ENCODE peak calls at places on chromosomes 16 and 17, in nine cellular contexts. L, Q, U, G, A, I, T, S and K are unnamed samples. For H3K36me3, the result is how much of the 10 kb centered on the place peaks cover.

GRCh38 chr17:78736526-78737079 is 45.5 kb downstream of the CYTH1 start:
- DNase-seq in L (no peak), Q (no peak), U (peak), G (peak), A (peak), I (peak), T (peak), S (peak), K (peak)

GRCh38 chr17:79980246-79981043 is 55.2 kb downstream of the TBC1D16 start:
- DNase-seq in L (no peak), Q (peak), U (no peak), G (no peak), A (no peak), I (no peak), T (no peak), S (no peak), K (no peak)

GRCh38 chr16:12661656-12662172 is 142.0 kb downstream of the CPPED1 start:
- DNase-seq in L (peak), Q (no peak), U (peak), G (peak), A (peak), I (peak), T (no peak), S (peak), K (peak)

GRCh38 chr16:12406840-12407690 is 396.6 kb downstream of the CPPED1 start:
- DNase-seq in L (peak), Q (no peak), U (no peak), G (no peak), A (no peak), I (peak), T (no peak), S (no peak), K (peak)

GRCh38 chr17:13587487-13588338 is 14.0 kb downstream of the HS3ST3A1 start:
- DNase-seq in L (peak), Q (no peak), U (no peak), G (no peak), A (no peak), I (no peak), T (no peak), S (no peak), K (no peak)

GRCh38 chr17:3802461-3803307 is 1.7 kb upstream of the ITGAE start:
- DNase-seq in L (peak), Q (no peak), U (no peak), G (no peak), A (no peak), I (no peak), T (no peak), S (no peak), K (no peak)

GRCh38 chr16:23310744-23311143 is 8.6 kb downstream of the SCNN1B start:
- DNase-seq in L (no peak), Q (no peak), U (no peak), G (no peak), A (no peak), I (no peak), T (no peak), S (no peak), K (no peak)

GRCh38 chr17:36675786-36676185 is 74.4 kb downstream of the MRM1 start:
- DNase-seq in L (no peak), Q (no peak), U (peak), G (no peak), A (no peak), I (no peak), T (no peak), S (no peak), K (no peak)

GRCh38 chr16:48110982-48111381 is 44.8 kb downstream of the ABCC12 start:
- DNase-seq in L (no peak), Q (no peak), U (no peak), G (peak), A (no peak), I (no peak), T (no peak), S (no peak), K (no peak)

GRCh38 chr16:52318259-52319008 is 228.5 kb downstream of the TOX3 start:
- DNase-seq in L (no peak), Q (no peak), U (no peak), G (no peak), A (peak), I (no peak), T (no peak), S (no peak), K (no peak)

GRCh38 chr17:77375526-77375916 is 234.8 kb downstream of the SEC14L1 start:
- DNase-seq in L (no peak), Q (no peak), U (no peak), G (no peak), A (no peak), I (no peak), T (no peak), S (no peak), K (no peak)

GRCh38 chr17:15334266-15334665 is 7.1 kb downstream of the TEKT3 start:
- DNase-seq in L (no peak), Q (no peak), U (no peak), G (no peak), A (no peak), I (no peak), T (no peak), S (no peak), K (no peak)

GRCh38 chr16:28212532-28212873 is 738 bp upstream of the XPO6 start:
- DNase-seq in L (peak), Q (no peak), U (no peak), G (no peak), A (no peak), I (no peak), T (no peak), S (no peak), K (peak)

GRCh38 chr16:23282508-23282907 is 19.6 kb upstream of the SCNN1B start:
- DNase-seq in L (peak), Q (no peak), U (no peak), G (peak), A (no peak), I (no peak), T (no peak), S (no peak), K (peak)

GRCh38 chr17:61404702-61405046 is 5.0 kb downstream of the TBX2 start:
- DNase-seq in L (no peak), Q (peak), U (no peak), G (no peak), A (peak), I (no peak), T (no peak), S (no peak), K (no peak)
- H3K4me3 ChIP-seq in L (no peak), Q (no peak), U (no peak), G (no peak), A (peak), I (no peak), T (no peak), S (no peak), K (no peak)

GRCh38 chr17:4903051-4903818 is at the start of gene CHRNE:
- DNase-seq in L (peak), Q (peak), U (peak), G (peak), A (peak), I (peak), T (peak), S (peak), K (peak)
- H3K4me2 ChIP-seq in L (no peak), Q (no peak), U (peak), G (no peak), A (no peak), I (peak), T (peak), S (peak), K (peak)

GRCh38 chr17:20179031-20179430 is 169.9 kb downstream of the SPECC1 start:
- DNase-seq in L (no peak), Q (no peak), U (no peak), G (no peak), A (no peak), I (no peak), T (no peak), S (no peak), K (no peak)
- H3K36me3 ChIP-seq in L (under half), Q (under half), U (under half), G (under half), A (under half), I (under half), T (under half), S (under half), K (under half)

GRCh38 chr16:2474877-2475412 is at the start of gene TBC1D24:
- DNase-seq in L (peak), Q (peak), U (peak), G (peak), A (peak), I (peak), T (no peak), S (peak), K (peak)
- H3K4me3 ChIP-seq in L (peak), Q (peak), U (peak), G (peak), A (peak), I (peak), T (peak), S (peak), K (peak)

GRCh38 chr17:56851008-56851407 is 17.1 kb downstream of the DGKE start:
- DNase-seq in L (no peak), Q (no peak), U (peak), G (peak), A (no peak), I (no peak), T (no peak), S (no peak), K (no peak)
- H3K4me2 ChIP-seq in L (no peak), Q (no peak), U (peak), G (no peak), A (no peak), I (no peak), T (no peak), S (peak), K (no peak)

GRCh38 chr17:41976142-41976768 is 9.7 kb downstream of the CNP start:
- DNase-seq in L (peak), Q (no peak), U (peak), G (no peak), A (no peak), I (no peak), T (no peak), S (no peak), K (no peak)
- H3K36me3 ChIP-seq in L (under half), Q (under half), U (under half), G (under half), A (under half), I (half or more), T (under half), S (half or more), K (under half)

DNA sequence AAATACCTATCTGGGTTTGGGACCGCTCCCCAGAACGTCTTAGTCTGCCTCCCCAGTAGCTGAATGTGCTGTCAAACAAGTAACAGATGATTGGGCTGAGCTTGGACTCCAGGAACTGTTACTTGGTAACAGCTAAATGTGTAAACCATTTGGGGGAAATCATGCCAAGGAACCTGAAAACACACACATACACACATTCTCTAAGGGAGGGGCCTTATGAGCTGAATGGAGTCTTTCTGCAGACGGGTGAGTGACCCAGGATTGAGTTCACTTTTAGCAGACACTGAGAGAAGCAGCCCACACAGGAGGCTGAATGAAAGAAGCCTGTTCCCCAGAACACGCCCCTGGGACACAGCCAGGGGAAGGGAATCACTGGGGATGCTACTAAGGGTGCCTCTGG is 1.6 kb downstream of the ACLY start:
- DNase-seq in L (peak), Q (no peak), U (no peak), G (no peak), A (no peak), I (peak), T (no peak), S (no peak), K (no peak)
- H3K4me3 ChIP-seq in L (peak), Q (peak), U (peak), G (peak), A (peak), I (peak), T (peak), S (peak), K (peak)

GRCh38 chr17:8143581-8144400 is 8.4 kb downstream of the PER1 start:
- DNase-seq in L (no peak), Q (no peak), U (no peak), G (no peak), A (no peak), I (no peak), T (no peak), S (no peak), K (no peak)

GRCh38 chr17:8141741-8142140 is 10.5 kb downstream of the PER1 start:
- DNase-seq in L (no peak), Q (no peak), U (no peak), G (no peak), A (no peak), I (no peak), T (no peak), S (no peak), K (no peak)

GRCh38 chr17:8142887-8143580 is 9.2 kb downstream of the PER1 start:
- DNase-seq in L (no peak), Q (no peak), U (no peak), G (no peak), A (no peak), I (no peak), T (no peak), S (no peak), K (no peak)

GRCh38 chr17:8141046-8141445 is 11.2 kb downstream of the PER1 start:
- DNase-seq in L (no peak), Q (no peak), U (no peak), G (no peak), A (no peak), I (no peak), T (no peak), S (no peak), K (no peak)

DNA sequence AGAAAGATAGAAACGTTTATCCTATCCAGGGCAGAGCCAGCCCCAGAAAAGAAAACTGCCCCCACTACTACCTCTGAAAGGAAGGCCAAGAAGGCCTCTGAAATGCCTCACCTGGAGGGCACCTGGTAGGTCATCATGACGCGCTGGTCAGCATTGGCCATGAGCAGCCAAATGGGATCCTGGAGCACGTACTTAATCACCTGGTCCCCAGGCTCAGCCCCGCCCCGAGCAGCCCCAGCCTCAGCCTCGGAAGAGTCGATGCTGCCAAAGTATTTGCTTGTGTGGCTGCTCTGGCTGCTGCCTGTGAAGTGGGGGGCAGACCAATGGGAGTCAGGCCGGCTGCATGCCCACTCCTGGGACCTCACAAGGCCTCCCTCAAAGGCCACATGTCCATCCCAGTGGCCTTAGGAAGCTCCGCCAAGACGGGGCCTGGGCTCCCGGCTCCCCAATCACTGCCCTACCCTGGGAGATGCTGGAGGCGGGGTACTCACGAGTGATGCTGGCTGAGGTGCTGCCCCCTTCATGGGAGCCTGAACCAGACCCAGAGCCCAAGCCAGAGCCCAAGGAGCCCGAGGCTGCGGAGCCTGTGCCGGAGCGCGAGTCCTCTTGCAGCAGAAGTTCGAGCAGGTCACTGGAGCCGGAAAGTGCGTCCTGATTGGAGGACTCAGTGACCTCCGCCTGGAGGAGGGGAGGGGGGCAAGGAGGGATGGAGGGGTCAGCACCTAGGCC is 9.9 kb downstream of the PER1 start:
- DNase-seq in L (no peak), Q (no peak), U (no peak), G (no peak), A (no peak), I (no peak), T (no peak), S (no peak), K (no peak)
- H3K4me2 ChIP-seq in L (no peak), Q (no peak), U (no peak), G (no peak), A (no peak), I (no peak), T (no peak), S (no peak), K (no peak)

GRCh38 chr16:58716468-58716867 is 17.6 kb downstream of the GOT2 start:
- DNase-seq in L (no peak), Q (no peak), U (no peak), G (no peak), A (no peak), I (no peak), T (no peak), S (no peak), K (no peak)
- H3K36me3 ChIP-seq in L (under half), Q (half or more), U (under half), G (half or more), A (half or more), I (under half), T (under half), S (half or more), K (under half)